ENCODE peak calls at places on chromosomes 16 and 17, in six cellular contexts. C is H9, E is H1, F is trophoblast cell, Y is neuronal stem cell, T is mesenchymal stem cell. O is an unnamed sample.

GRCh38 chr16:88561485-88562369 is 8.5 kb upstream of the ZC3H18 start:
- DNase-seq in C (peak; percentile 56), E (no peak), F (peak; percentile 58), Y (peak; percentile 56), T (peak; percentile 65), O (peak; percentile 43)

GRCh38 chr17:28763804-28764266 is 20.0 kb downstream of the TRAF4 start:
- DNase-seq in C (peak; percentile 66), E (no peak), F (peak; percentile 93), Y (no peak), T (peak; percentile 78), O (peak; percentile 74)

GRCh38 chr17:546456-546855 is 168.2 kb downstream of the VPS53 start:
- DNase-seq in C (no peak), E (no peak), F (peak; percentile 35), Y (no peak), T (no peak), O (no peak)

GRCh38 chr16:71658771-71659170 is 32.8 kb downstream of the MARVELD3 start:
- DNase-seq in C (no peak), E (no peak), F (no peak), Y (no peak), T (no peak), O (no peak)

GRCh38 chr17:17808706-17809432 is 27.9 kb downstream of the SREBF1 start:
- DNase-seq in C (no peak), E (no peak), F (no peak), Y (no peak), T (peak; percentile 56), O (peak; percentile 37)

GRCh38 chr17:49388290-49388640 is 26.2 kb upstream of the ZNF652 start:
- DNase-seq in C (no peak), E (no peak), F (no peak), Y (no peak), T (no peak), O (no peak)

GRCh38 chr17:72474243-72474642 is 353.4 kb downstream of the SOX9 start:
- DNase-seq in C (no peak), E (no peak), F (no peak), Y (no peak), T (no peak), O (no peak)

GRCh38 chr17:63189082-63189481 is 223.0 kb downstream of the TANC2 start:
- DNase-seq in C (no peak), E (no peak), F (no peak), Y (no peak), T (no peak), O (peak; percentile 78)

GRCh38 chr16:3578121-3578520 is 918 bp upstream of the NLRC3 start:
- DNase-seq in C (no peak), E (no peak), F (no peak), Y (no peak), T (no peak), O (no peak)

GRCh38 chr16:85759631-85760419 is 8.9 kb upstream of the C16orf74 start:
- DNase-seq in C (peak; percentile 62), E (no peak), F (peak; percentile 43), Y (no peak), T (no peak), O (no peak)

GRCh38 chr17:1785925-1786324 is 24.1 kb downstream of the SERPINF1 start:
- DNase-seq in C (no peak), E (no peak), F (no peak), Y (no peak), T (no peak), O (no peak)

GRCh38 chr17:33169580-33170285 is 123.4 kb downstream of the ASIC2 start:
- DNase-seq in C (no peak), E (no peak), F (peak; percentile 30), Y (no peak), T (no peak), O (peak; percentile 57)

GRCh38 chr17:31130286-31131224 is 35.8 kb downstream of the NF1 start:
- DNase-seq in C (peak; percentile 41), E (no peak), F (no peak), Y (no peak), T (no peak), O (no peak)

GRCh38 chr17:30854146-30854545 is 22.4 kb downstream of the ATAD5 start:
- DNase-seq in C (no peak), E (no peak), F (no peak), Y (no peak), T (no peak), O (no peak)

GRCh38 chr16:56481468-56482112 is 30.2 kb downstream of the OGFOD1 start:
- DNase-seq in C (no peak), E (no peak), F (no peak), Y (no peak), T (no peak), O (peak; percentile 40)

GRCh38 chr16:23020084-23020483 is 129.2 kb downstream of the USP31 start:
- DNase-seq in C (no peak), E (no peak), F (no peak), Y (no peak), T (no peak), O (no peak)

GRCh38 chr16:67542464-67542863 is 13.8 kb downstream of the RIPOR1 start:
- DNase-seq in C (peak; percentile 61), E (no peak), F (peak; percentile 27), Y (no peak), T (peak; percentile 78), O (peak; percentile 66)

GRCh38 chr17:64500923-64501765 is 4.3 kb upstream of the POLG2 start:
- DNase-seq in C (no peak), E (no peak), F (peak; percentile 42), Y (no peak), T (no peak), O (no peak)

DNA sequence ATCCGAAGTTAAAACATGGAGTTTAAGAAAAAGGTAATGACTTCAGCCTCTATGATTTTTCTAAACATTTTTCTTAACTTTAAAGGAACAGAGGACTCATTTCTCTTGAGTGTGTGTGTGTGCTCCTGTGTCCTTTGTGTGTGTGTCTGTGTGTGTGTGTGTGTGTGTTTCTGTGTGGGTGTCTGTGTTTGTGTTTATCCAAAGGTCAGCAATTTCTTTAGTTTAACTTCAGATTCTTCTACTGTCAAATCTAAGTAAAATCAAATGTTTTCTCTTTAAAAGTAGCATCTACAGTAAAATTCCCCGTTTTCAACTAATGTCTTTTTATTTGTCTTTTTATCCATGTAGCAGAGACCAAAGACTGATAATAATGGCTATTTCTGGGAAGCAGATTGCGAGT is 31.8 kb downstream of the HSBP1 start:
- DNase-seq in C (no peak), E (no peak), F (no peak), Y (no peak), T (no peak), O (no peak)
- H2AFZ ChIP-seq in C (no peak overlapping the region), E (no peak overlapping the region), F (no peak overlapping the region), Y (no peak overlapping the region), T (no peak overlapping the region), O (no peak overlapping the region)

GRCh38 chr17:47895856-47896671 is at the start of gene SP2:
- DNase-seq in C (peak; percentile 100), E (peak; percentile 100), F (peak; percentile 100), Y (peak; percentile 100), T (peak; percentile 100), O (peak; percentile 100)
- H4K8ac ChIP-seq in C (no peak within 1 kb of the TSS), E (peak within 1 kb of the TSS; percentile 96), F (peak within 1 kb of the TSS; percentile 98), Y (no peak within 1 kb of the TSS), T (peak within 1 kb of the TSS; percentile 98), O (peak within 1 kb of the TSS; percentile 99)

DNA sequence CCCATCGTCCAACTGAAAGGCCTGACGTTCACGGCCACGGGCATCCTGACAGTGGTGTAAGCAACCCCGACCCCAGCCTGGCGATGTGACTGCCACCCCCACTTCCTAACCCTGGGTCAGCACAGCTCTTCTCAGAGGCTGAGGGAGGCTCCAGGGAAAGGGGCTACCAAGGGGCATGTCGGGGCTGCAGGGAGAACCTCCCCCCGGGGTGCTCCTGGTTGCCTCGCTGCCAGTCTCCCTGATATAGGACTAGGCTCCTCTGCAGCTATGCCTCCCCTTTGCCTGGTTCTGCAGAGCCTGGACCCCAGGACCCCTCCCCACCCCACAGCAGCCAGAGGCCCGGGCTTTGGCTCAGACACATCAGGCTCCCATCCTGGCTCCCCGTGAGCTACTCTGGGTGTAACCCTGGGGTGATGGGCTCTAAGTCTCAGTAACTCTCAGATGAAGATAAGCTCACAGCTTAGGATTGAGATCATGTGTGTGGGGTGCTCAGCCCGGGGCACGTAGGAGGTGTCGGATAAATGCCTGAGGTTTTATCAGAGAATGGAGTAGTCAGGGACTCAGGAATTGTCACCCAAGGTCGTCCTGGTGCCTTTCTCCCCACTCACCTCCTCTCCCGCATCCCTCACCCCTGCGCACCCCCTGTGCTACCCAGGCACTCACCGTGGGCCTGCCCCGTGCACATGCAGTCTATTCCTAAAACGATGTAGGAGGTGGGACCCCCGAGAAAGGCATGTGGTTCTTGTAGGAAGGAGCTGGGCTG is 10.6 kb downstream of the ITGAD start:
- DNase-seq in C (no peak), E (no peak), F (no peak), Y (no peak), T (no peak), O (no peak)
- H3K27ac ChIP-seq in C (no peak overlapping the region), E (no peak overlapping the region), F (no peak overlapping the region), Y (no peak overlapping the region), T (no peak overlapping the region), O (no peak overlapping the region)

GRCh38 chr17:77045441-77046041 is 95.2 kb upstream of the SEC14L1 start:
- DNase-seq in C (no peak), E (no peak), F (peak; percentile 90), Y (no peak), T (no peak), O (peak; percentile 7)
- H2AFZ ChIP-seq in C (no peak overlapping the region), E (no peak overlapping the region), F (no peak overlapping the region), Y (no peak overlapping the region), T (no peak overlapping the region), O (no peak overlapping the region)

GRCh38 chr16:20901068-20901440 is 483 bp downstream of the LYRM1 start:
- DNase-seq in C (no peak), E (no peak), F (peak; percentile 43), Y (no peak), T (no peak), O (no peak)

GRCh38 chr16:20898938-20899502 is 1.1 kb downstream of the DCUN1D3 start:
- DNase-seq in C (no peak), E (no peak), F (peak; percentile 84), Y (no peak), T (peak; percentile 63), O (peak; percentile 86)

GRCh38 chr16:20901441-20902112 is 1.0 kb downstream of the LYRM1 start:
- DNase-seq in C (peak; percentile 57), E (no peak), F (peak; percentile 99), Y (peak; percentile 21), T (peak; percentile 76), O (peak; percentile 54)

GRCh38 chr16:20899503-20900298 is 457 bp downstream of the DCUN1D3 start:
- DNase-seq in C (no peak), E (no peak), F (peak; percentile 19), Y (peak; percentile 17), T (no peak), O (no peak)

GRCh38 chr16:20900299-20901067 is at the start of the genes DCUN1D3 and LYRM1:
- DNase-seq in C (peak; percentile 98), E (peak; percentile 94), F (peak; percentile 97), Y (peak; percentile 99), T (peak; percentile 100), O (peak; percentile 100)
- H4K8ac ChIP-seq in C (no peak within 1 kb of the TSS), E (peak within 1 kb of the TSS; percentile 96), F (peak within 1 kb of the TSS; percentile 93), Y (no peak within 1 kb of the TSS), T (peak within 1 kb of the TSS; percentile 90), O (peak within 1 kb of the TSS; percentile 88)